ENCODE peak calls at places on chromosomes 3 and 15, in eight cellular contexts. M is GM23248; J is CD4-positive, alpha-beta memory T cell; A is effector memory CD4-positive, alpha-beta T cell; F is ovary; K is IMR-90; Y is HepG2; I is GM06990. L is an unnamed sample.

GRCh38 chr15:69819371-69819770 is 278.3 kb downstream of the TLE3 start:
- DNase-seq in I (no peak), K (no peak), A (no peak), M (no peak), J (no peak), Y (no peak), F (no peak), L (no peak)

GRCh38 chr3:49656541-49657112 is 17.5 kb upstream of the APEH start:
- DNase-seq in A (no peak), F (no peak), K (no peak), J (no peak), Y (no peak), M (peak; percentile 43), I (no peak), L (no peak)

GRCh38 chr15:59174846-59175831 is 31.5 kb upstream of the LDHAL6B start:
- DNase-seq in M (peak; percentile 90), F (no peak), A (no peak), Y (peak; percentile 47), J (peak; percentile 22), I (peak; percentile 42), K (peak; percentile 87), L (no peak)

GRCh38 chr3:15750143-15750542 is 47.6 kb downstream of the ANKRD28 start:
- DNase-seq in J (no peak), A (no peak), F (no peak), Y (no peak), I (no peak), K (peak; percentile 66), M (no peak), L (no peak)

GRCh38 chr15:65738649-65739048 is 53.4 kb downstream of the DENND4A start:
- DNase-seq in Y (no peak), I (no peak), F (no peak), A (no peak), M (no peak), J (no peak), K (no peak), L (no peak)

GRCh38 chr15:90064931-90065681 is 37.2 kb downstream of the IDH2 start:
- DNase-seq in I (no peak), F (no peak), M (no peak), J (no peak), K (no peak), A (no peak), Y (no peak), L (no peak)

GRCh38 chr3:44065311-44065710 is 176.4 kb upstream of the TOPAZ1 start:
- DNase-seq in I (no peak), K (no peak), M (peak; percentile 57), J (no peak), A (no peak), F (no peak), Y (no peak), L (no peak)

GRCh38 chr3:142279965-142280590 is 54.7 kb upstream of the GK5 start:
- DNase-seq in I (peak; percentile 25), J (peak; percentile 60), Y (peak; percentile 75), M (peak; percentile 84), A (peak; percentile 18), K (peak; percentile 80), F (peak; percentile 66), L (peak; percentile 38)

GRCh38 chr3:159796744-159797143 is 191.9 kb upstream of the IL12A start:
- DNase-seq in I (no peak), M (peak; percentile 96), K (peak; percentile 90), A (no peak), Y (no peak), F (no peak), J (no peak), L (no peak)

GRCh38 chr3:127820221-127820870 is 2.0 kb downstream of the MGLL start:
- DNase-seq in A (no peak), M (peak; percentile 57), F (no peak), K (peak; percentile 46), I (no peak), Y (no peak), J (no peak), L (no peak)

GRCh38 chr3:148723591-148723990 is 25.9 kb downstream of the AGTR1 start:
- DNase-seq in A (no peak), I (no peak), J (no peak), Y (peak; percentile 12), K (peak; percentile 90), F (no peak), M (peak; percentile 95), L (no peak)

GRCh38 chr3:150049317-150049716 is 78.6 kb upstream of the PFN2 start:
- DNase-seq in K (peak; percentile 80), M (no peak), J (no peak), F (no peak), A (no peak), I (no peak), Y (no peak), L (no peak)

GRCh38 chr3:33717616-33717865 is 513 bp downstream of the CLASP2 start:
- DNase-seq in A (peak; percentile 50), F (peak; percentile 59), K (peak; percentile 48), J (no peak), M (peak; percentile 83), I (no peak), Y (no peak), L (no peak)

GRCh38 chr3:20038679-20039078 is 1.6 kb upstream of the KAT2B start:
- DNase-seq in I (no peak), K (no peak), F (no peak), A (no peak), J (no peak), Y (no peak), M (no peak), L (no peak)

GRCh38 chr3:42732196-42732828 is 29.7 kb upstream of the HHATL start:
- DNase-seq in I (no peak), K (no peak), F (no peak), Y (peak; percentile 96), J (no peak), A (no peak), M (no peak), L (no peak)

DNA sequence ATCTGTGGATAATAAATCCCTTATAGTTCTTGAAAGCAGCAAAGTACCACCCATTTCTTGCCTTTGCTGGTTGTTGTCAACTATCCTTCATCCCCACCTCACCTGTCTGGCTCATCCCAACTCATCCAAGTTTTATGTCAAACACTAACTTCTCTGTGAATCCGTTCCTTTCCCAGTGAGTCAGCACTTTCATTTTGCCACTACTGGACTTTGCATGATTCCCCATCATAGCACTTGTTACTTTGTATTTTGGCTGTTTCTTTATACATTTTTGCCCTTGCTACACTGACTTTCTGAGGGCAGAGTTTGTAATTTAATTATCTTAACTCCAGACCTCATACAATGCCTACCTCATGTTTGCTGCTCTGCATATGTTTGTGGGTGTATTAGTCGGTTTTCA is 90.8 kb upstream of the RORA start:
- DNase-seq in K (no peak), M (no peak), J (no peak), Y (no peak), A (no peak), I (no peak), F (no peak), L (no peak)
- H3K36me3 ChIP-seq in K (no peaks in the 10 kb centered on the region), M (no peaks in the 10 kb centered on the region), J (no peaks in the 10 kb centered on the region), Y (no peaks in the 10 kb centered on the region), A (no peaks in the 10 kb centered on the region), I (no peaks in the 10 kb centered on the region), F (no peaks in the 10 kb centered on the region), L (no peaks in the 10 kb centered on the region)

GRCh38 chr15:66758844-66759243 is 56.8 kb downstream of the SMAD6 start:
- DNase-seq in F (no peak), Y (no peak), M (peak; percentile 74), I (no peak), K (no peak), A (no peak), J (no peak), L (no peak)
- H3K36me3 ChIP-seq in F (no peaks in the 10 kb centered on the region), Y (no peaks in the 10 kb centered on the region), M (peaks cover 5% of the 10 kb centered on the region), I (no peaks in the 10 kb centered on the region), K (peaks cover 13% of the 10 kb centered on the region), A (no peaks in the 10 kb centered on the region), J (no peaks in the 10 kb centered on the region), L (no peaks in the 10 kb centered on the region)

DNA sequence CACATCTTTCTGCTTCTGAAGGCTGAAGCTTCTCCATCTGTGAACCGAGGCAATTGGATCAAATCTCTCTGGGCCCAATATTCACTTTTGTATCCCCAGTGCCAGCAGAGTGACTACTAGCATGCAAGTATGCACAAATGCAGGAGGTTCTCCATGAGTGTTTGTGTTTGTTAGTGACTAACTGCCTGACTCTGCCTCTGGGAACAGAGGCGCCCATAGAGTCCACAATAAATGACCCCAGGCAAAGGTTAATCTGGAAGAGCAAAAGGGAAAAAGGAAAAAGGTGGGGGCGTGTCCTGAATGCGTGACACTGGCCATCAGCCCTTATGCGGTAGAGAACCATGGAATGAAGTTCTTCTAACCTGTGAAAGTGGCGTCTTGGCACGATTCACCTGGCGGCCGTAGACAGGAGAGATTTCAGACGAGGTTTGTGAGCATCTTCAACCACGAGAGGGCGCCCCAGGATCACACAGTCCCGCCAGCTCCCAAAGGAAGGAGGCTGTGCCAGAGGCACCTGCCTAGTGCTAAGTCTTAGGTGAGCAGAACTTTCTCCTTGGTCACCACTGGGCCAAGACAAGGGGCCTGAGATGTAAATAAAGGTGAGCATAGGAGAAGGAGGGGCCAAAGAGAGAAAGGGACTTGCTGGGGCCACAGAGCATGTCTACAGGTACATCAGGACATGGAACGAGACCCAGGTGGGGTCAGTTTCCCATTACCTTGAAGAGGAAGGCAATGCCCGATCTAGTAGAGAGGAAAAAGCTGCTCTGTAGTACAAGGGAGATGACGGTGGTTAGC is 44.2 kb downstream of the RBPMS2 start:
- DNase-seq in K (peak; percentile 59), A (peak; percentile 78), M (peak; percentile 83), J (peak; percentile 83), I (no peak), Y (peak; percentile 67), F (peak; percentile 82), L (peak; percentile 84)
- H3K36me3 ChIP-seq in K (no peaks in the 10 kb centered on the region), A (no peaks in the 10 kb centered on the region), M (no peaks in the 10 kb centered on the region), J (no peaks in the 10 kb centered on the region), I (no peaks in the 10 kb centered on the region), Y (no peaks in the 10 kb centered on the region), F (no peaks in the 10 kb centered on the region), L (no peaks in the 10 kb centered on the region)

GRCh38 chr3:5192568-5193319 is 5.2 kb downstream of the EDEM1 start:
- DNase-seq in M (no peak), F (no peak), I (no peak), K (no peak), J (no peak), A (peak; percentile 12), Y (no peak), L (no peak)

GRCh38 chr3:5194341-5194740 is 6.8 kb downstream of the EDEM1 start:
- DNase-seq in K (no peak), I (no peak), J (no peak), A (no peak), F (no peak), Y (no peak), M (no peak), L (no peak)

GRCh38 chr3:5195605-5196004 is 8.1 kb downstream of the EDEM1 start:
- DNase-seq in Y (no peak), K (no peak), M (peak; percentile 47), F (no peak), A (peak; percentile 24), I (no peak), J (no peak), L (no peak)

GRCh38 chr3:5197022-5197421 is 9.5 kb downstream of the EDEM1 start:
- DNase-seq in I (no peak), Y (no peak), J (no peak), M (peak; percentile 77), K (peak; percentile 60), A (no peak), F (no peak), L (no peak)

GRCh38 chr3:5194801-5195509 is 7.4 kb downstream of the EDEM1 start:
- DNase-seq in J (peak; percentile 32), K (peak; percentile 91), Y (peak; percentile 67), M (peak; percentile 93), I (peak; percentile 60), A (peak; percentile 47), F (no peak), L (peak; percentile 34)
- H3K36me3 ChIP-seq in J (no peaks in the 10 kb centered on the region), K (peaks cover 7% of the 10 kb centered on the region), Y (peaks cover 4% of the 10 kb centered on the region), M (no peaks in the 10 kb centered on the region), I (peaks cover 5% of the 10 kb centered on the region), A (no peaks in the 10 kb centered on the region), F (no peaks in the 10 kb centered on the region), L (peaks cover 5% of the 10 kb centered on the region)

L was measured in CD8-positive, alpha-beta T cell.